ENCODE peak calls at places on chromosomes 11 and 22, in nine cellular contexts. K is Calu3; H is neuronal stem cell; Y is neural progenitor cell; U is tibial artery; Z is EH; N is aorta; F is EL; V is effector memory CD4-positive, alpha-beta T cell. G is an unnamed sample.

GRCh38 chr11:22753401-22753800 is 76.2 kb downstream of the SVIP start:
- DNase-seq in V (no peak), U (no peak), N (no peak), H (peak; percentile 23), F (no peak), Y (peak; percentile 40), K (no peak), Z (no peak), G (no peak)

GRCh38 chr11:118703563-118704106 is 24.2 kb upstream of the TREH start:
- DNase-seq in Y (no peak), K (no peak), V (no peak), U (peak; percentile 75), Z (no peak), H (no peak), F (no peak), N (no peak), G (no peak)

GRCh38 chr22:50731811-50732624 is 6.0 kb upstream of the ACR start:
- DNase-seq in U (no peak), V (peak; percentile 36), F (peak; percentile 40), N (peak; percentile 69), Z (peak; percentile 44), Y (peak; percentile 43), H (no peak), K (peak; percentile 60), G (peak; percentile 34)

GRCh38 chr11:109819410-109819809 is 273.8 kb upstream of the ZC3H12C start:
- DNase-seq in V (no peak), U (no peak), F (no peak), Y (no peak), N (no peak), K (no peak), Z (no peak), H (no peak), G (no peak)

GRCh38 chr11:26187639-26188038 is 144.3 kb upstream of the ANO3 start:
- DNase-seq in H (no peak), Y (no peak), K (peak; percentile 29), Z (peak; percentile 88), V (no peak), F (peak; percentile 66), N (no peak), U (peak; percentile 40), G (peak; percentile 76)

GRCh38 chr11:23764285-23764684 is 732.6 kb upstream of the LUZP2 start:
- DNase-seq in Y (no peak), V (no peak), F (no peak), K (no peak), Z (no peak), N (no peak), H (no peak), U (no peak), G (no peak)

GRCh38 chr11:107683807-107684206 is 28.0 kb downstream of the SLN start:
- DNase-seq in V (no peak), F (no peak), K (no peak), N (no peak), Y (peak; percentile 31), Z (peak; percentile 12), U (no peak), H (no peak), G (no peak)

GRCh38 chr11:94768602-94769511 is 701 bp downstream of the AMOTL1 start:
- DNase-seq in K (peak; percentile 28), V (no peak), Z (peak; percentile 56), N (peak; percentile 85), H (peak; percentile 46), F (peak; percentile 48), Y (peak; percentile 63), U (peak; percentile 33), G (no peak)

GRCh38 chr22:32985899-32986772 is 72.0 kb downstream of the SYN3 start:
- DNase-seq in Z (peak; percentile 78), V (no peak), Y (peak; percentile 88), U (peak; percentile 79), H (peak; percentile 83), N (no peak), K (peak; percentile 79), F (peak; percentile 75), G (peak; percentile 86)

GRCh38 chr11:44400431-44400830 is 90.5 kb upstream of the ALX4 start:
- DNase-seq in Y (no peak), N (no peak), F (no peak), Z (no peak), V (no peak), U (no peak), K (no peak), H (no peak), G (no peak)